ENCODE peak calls at places on chromosome 3, in nine cellular contexts. S is IMR-90; A is lower lobe of right lung; E is spleen; X is neural progenitor cell; T is tibial artery; P is CD8-positive, alpha-beta T cell; H is uterus; G is Peyer's patch. U is an unnamed sample. For H3K36me3, the result is how much of the 10 kb centered on the place peaks cover.

GRCh38 chr3:46906471-46907058 is 29.0 kb downstream of the PTH1R start:
- DNase-seq in G (no peak), X (no peak), T (peak), E (peak), S (no peak), P (peak), H (peak), A (peak), U (no peak)

GRCh38 chr3:71258526-71258925 is 325.0 kb downstream of the FOXP1 start:
- DNase-seq in H (no peak), P (no peak), S (no peak), X (no peak), G (no peak), E (no peak), T (no peak), A (no peak), U (no peak)

GRCh38 chr3:59069838-59070237 is 20.0 kb upstream of the CFAP20DC start:
- DNase-seq in S (no peak), T (no peak), P (no peak), X (no peak), H (no peak), G (no peak), E (no peak), A (no peak), U (no peak)

GRCh38 chr3:12571986-12572385 is 15.1 kb downstream of the MKRN2 start:
- DNase-seq in S (no peak), T (no peak), E (no peak), X (no peak), P (no peak), H (no peak), G (no peak), A (no peak), U (no peak)

GRCh38 chr3:10883478-10884234 is 67.6 kb downstream of the SLC6A11 start:
- DNase-seq in A (no peak), S (peak), P (no peak), E (no peak), H (no peak), X (peak), T (no peak), G (no peak), U (peak)

GRCh38 chr3:62600033-62600432 is 226.7 kb upstream of the FEZF2 start:
- DNase-seq in H (no peak), A (no peak), E (no peak), P (no peak), S (no peak), T (no peak), X (no peak), G (no peak), U (no peak)

GRCh38 chr3:111151438-111151837 is 79.8 kb downstream of the NECTIN3 start:
- DNase-seq in X (no peak), A (no peak), G (no peak), P (no peak), S (peak), T (no peak), H (no peak), E (no peak), U (no peak)

GRCh38 chr3:150913174-150913922 is 8.1 kb upstream of the MINDY4B start:
- DNase-seq in P (no peak), T (no peak), X (no peak), G (no peak), S (no peak), A (no peak), H (no peak), E (no peak), U (no peak)

GRCh38 chr3:150480802-150481201 is 65.5 kb downstream of the SERP1 start:
- DNase-seq in P (no peak), E (no peak), G (no peak), X (no peak), H (no peak), A (no peak), S (no peak), T (no peak), U (no peak)

GRCh38 chr3:31802981-31803380 is 178.1 kb downstream of the OSBPL10 start:
- DNase-seq in E (no peak), X (no peak), T (no peak), A (no peak), G (peak), S (no peak), P (no peak), H (no peak), U (no peak)

GRCh38 chr3:186021673-186022362 is 84.0 kb upstream of the TRA2B start:
- DNase-seq in X (no peak), E (no peak), P (no peak), T (peak), H (no peak), G (no peak), S (peak), A (no peak), U (no peak)

GRCh38 chr3:167876603-167877325 is 141.2 kb downstream of the SERPINI1 start:
- DNase-seq in T (no peak), P (no peak), X (no peak), H (no peak), S (peak), G (no peak), E (no peak), A (no peak), U (no peak)

GRCh38 chr3:100041328-100041749 is 73.0 kb downstream of the FILIP1L start:
- DNase-seq in P (no peak), H (no peak), S (peak), E (no peak), A (no peak), X (no peak), G (no peak), T (no peak), U (no peak)

GRCh38 chr3:159669024-159669476 is 319.6 kb upstream of the IL12A start:
- DNase-seq in E (no peak), X (no peak), G (no peak), P (no peak), T (peak), H (no peak), S (peak), A (no peak), U (no peak)

GRCh38 chr3:58336135-58336882 is 3.6 kb downstream of the PXK start:
- DNase-seq in T (no peak), S (peak), H (no peak), A (no peak), E (no peak), P (no peak), X (no peak), G (no peak), U (no peak)

GRCh38 chr3:122299872-122300460 is 25.1 kb upstream of the CSTA start:
- DNase-seq in S (peak), X (peak), T (no peak), H (no peak), G (no peak), A (no peak), E (no peak), P (peak), U (peak)

GRCh38 chr3:72960812-72961518 is 35.6 kb upstream of the PPP4R2 start:
- DNase-seq in A (no peak), E (no peak), T (no peak), X (no peak), S (peak), G (no peak), P (no peak), H (peak), U (no peak)

GRCh38 chr3:114362815-114363214 is 69.0 kb downstream of the TIGIT start:
- DNase-seq in A (no peak), E (no peak), S (peak), T (no peak), X (no peak), G (no peak), H (no peak), P (no peak), U (no peak)

GRCh38 chr3:27423463-27423862 is 54.3 kb upstream of the NEK10 start:
- DNase-seq in X (no peak), S (peak), A (no peak), G (no peak), P (no peak), E (no peak), H (no peak), T (no peak), U (no peak)

GRCh38 chr3:57518276-57518914 is 25.7 kb downstream of the DNAH12 start:
- DNase-seq in G (no peak), S (peak), E (no peak), A (no peak), X (no peak), H (no peak), P (no peak), T (no peak), U (no peak)

GRCh38 chr3:12194209-12194608 is 35.5 kb upstream of the TIMP4 start:
- DNase-seq in X (no peak), E (no peak), S (peak), A (no peak), T (no peak), H (no peak), G (no peak), P (no peak), U (no peak)

GRCh38 chr3:179853176-179853575 is 183.6 kb downstream of the PEX5L start:
- DNase-seq in X (no peak), T (no peak), A (no peak), E (no peak), G (no peak), P (no peak), H (no peak), S (peak), U (no peak)

GRCh38 chr3:128494152-128494650 is 1.2 kb upstream of the GATA2 start:
- DNase-seq in P (no peak), G (no peak), E (peak), A (no peak), S (no peak), X (peak), T (no peak), H (no peak), U (no peak)

GRCh38 chr3:33799202-33799551 is 747 bp downstream of the PDCD6IP start:
- DNase-seq in G (no peak), E (no peak), A (no peak), P (no peak), T (no peak), S (no peak), X (no peak), H (no peak), U (no peak)

GRCh38 chr3:187748050-187748481 is 2.8 kb upstream of the BCL6 start:
- DNase-seq in T (peak), X (peak), E (peak), G (peak), H (peak), A (peak), S (peak), P (peak), U (peak)

GRCh38 chr3:60146121-60146520 is 1096.3 kb upstream of the CFAP20DC start:
- DNase-seq in G (no peak), X (peak), H (no peak), S (no peak), T (no peak), E (no peak), A (no peak), P (no peak), U (no peak)

GRCh38 chr3:54967586-54968244 is 39.9 kb upstream of the LRTM1 start:
- DNase-seq in T (no peak), P (no peak), S (peak), A (no peak), X (no peak), H (no peak), E (no peak), G (no peak), U (no peak)

GRCh38 chr3:5428607-5429516 is 241.4 kb downstream of the EDEM1 start:
- DNase-seq in G (no peak), S (no peak), P (no peak), E (no peak), T (no peak), H (no peak), A (no peak), X (no peak), U (no peak)

GRCh38 chr3:178835033-178835432 is 236.6 kb downstream of the ZMAT3 start:
- DNase-seq in A (no peak), P (no peak), H (no peak), G (no peak), X (no peak), S (no peak), E (no peak), T (no peak), U (no peak)

GRCh38 chr3:12005951-12006625 is 1.9 kb downstream of the SYN2 start:
- DNase-seq in E (no peak), G (no peak), T (no peak), P (no peak), S (no peak), H (no peak), X (no peak), A (no peak), U (no peak)

GRCh38 chr3:126685493-126685892 is 18.5 kb upstream of the CHCHD6 start:
- DNase-seq in E (no peak), H (no peak), S (no peak), A (no peak), G (no peak), P (no peak), T (no peak), X (no peak), U (no peak)

GRCh38 chr3:155096303-155097008 is 16.3 kb downstream of the MME start:
- DNase-seq in H (no peak), S (no peak), T (no peak), A (no peak), E (no peak), X (no peak), G (no peak), P (no peak), U (no peak)

GRCh38 chr3:114453296-114453888 is 159.6 kb downstream of the TIGIT start:
- DNase-seq in H (no peak), G (no peak), P (no peak), S (no peak), A (no peak), T (no peak), X (no peak), E (no peak), U (no peak)

GRCh38 chr3:13260259-13261103 is 159.6 kb downstream of the NUP210 start:
- DNase-seq in T (no peak), H (no peak), X (no peak), E (no peak), S (no peak), A (no peak), G (no peak), P (no peak), U (no peak)

GRCh38 chr3:28476194-28476593 is 127.6 kb upstream of the AZI2 start:
- DNase-seq in X (peak), T (no peak), E (no peak), S (peak), A (no peak), G (no peak), P (no peak), H (no peak), U (no peak)

GRCh38 chr3:192409203-192409837 is 318.0 kb downstream of the FGF12 start:
- DNase-seq in T (peak), E (peak), P (peak), G (no peak), X (peak), S (no peak), A (peak), H (no peak), U (no peak)

GRCh38 chr3:150077107-150077506 is 106.4 kb upstream of the PFN2 start:
- DNase-seq in X (no peak), S (no peak), E (no peak), T (no peak), A (no peak), G (no peak), H (no peak), P (no peak), U (no peak)

GRCh38 chr3:46660543-46661523 is 32.6 kb downstream of the ALS2CL start:
- DNase-seq in G (peak), H (no peak), S (no peak), E (no peak), X (no peak), P (no peak), T (peak), A (no peak), U (no peak)

GRCh38 chr3:64806668-64807067 is 118.9 kb upstream of the ADAMTS9 start:
- DNase-seq in T (no peak), X (no peak), H (no peak), A (no peak), S (no peak), P (no peak), E (no peak), G (no peak), U (no peak)

GRCh38 chr3:78140274-78140673 is 1100.4 kb downstream of the ROBO2 start:
- DNase-seq in X (no peak), A (no peak), T (no peak), H (no peak), G (no peak), S (peak), E (no peak), P (no peak), U (no peak)
- TF ChIP-seq CTCF in X (no peak), A (no peak), T (no peak), H (no peak), G (no peak), S (peak), E (no peak), P (no peak), U (no peak)

GRCh38 chr3:69352305-69353087 is 33.4 kb downstream of the FRMD4B start:
- DNase-seq in H (no peak), X (no peak), P (no peak), E (no peak), A (no peak), G (no peak), T (no peak), S (no peak), U (no peak)

GRCh38 chr3:69357196-69357595 is 28.7 kb downstream of the FRMD4B start:
- DNase-seq in H (no peak), P (no peak), G (no peak), S (no peak), A (no peak), X (no peak), E (no peak), T (no peak), U (no peak)

GRCh38 chr3:69353492-69353891 is 32.4 kb downstream of the FRMD4B start:
- DNase-seq in H (no peak), G (no peak), E (peak), P (no peak), X (no peak), T (no peak), A (peak), S (no peak), U (no peak)

GRCh38 chr3:69354948-69355347 is 30.9 kb downstream of the FRMD4B start:
- DNase-seq in S (no peak), H (no peak), P (no peak), X (no peak), A (no peak), E (no peak), G (no peak), T (no peak), U (no peak)

GRCh38 chr3:69353088-69353478 is 32.8 kb downstream of the FRMD4B start:
- DNase-seq in P (no peak), G (no peak), A (no peak), T (no peak), X (no peak), S (no peak), E (no peak), H (no peak), U (no peak)
- H3K4me3 ChIP-seq in P (no peak), G (peak), A (peak), T (peak), X (no peak), S (no peak), E (peak), H (peak), U (no peak)

GRCh38 chr3:101758224-101758623 is 20.8 kb upstream of the NXPE3 start:
- DNase-seq in A (no peak), S (no peak), X (no peak), E (no peak), H (no peak), G (no peak), T (no peak), P (no peak), U (no peak)

GRCh38 chr3:101762041-101762646 is 16.9 kb upstream of the NXPE3 start:
- DNase-seq in G (no peak), X (no peak), S (no peak), E (no peak), T (no peak), H (no peak), A (no peak), P (no peak), U (no peak)
- H3K36me3 ChIP-seq in G (under half), X (under half), S (under half), E (half or more), T (under half), H (under half), A (under half), P (under half), U (under half)

GRCh38 chr3:15042936-15043335 is 22.2 kb downstream of the MRPS25 start:
- DNase-seq in S (peak), G (no peak), E (no peak), P (no peak), T (no peak), H (no peak), A (no peak), X (no peak), U (no peak)

GRCh38 chr3:15041950-15042349 is 23.2 kb downstream of the MRPS25 start:
- DNase-seq in T (no peak), G (no peak), S (no peak), X (no peak), A (peak), H (no peak), P (no peak), E (no peak), U (no peak)

GRCh38 chr3:15033103-15033502 is 32.0 kb downstream of the MRPS25 start:
- DNase-seq in P (no peak), H (no peak), G (no peak), E (no peak), T (no peak), A (no peak), S (no peak), X (no peak), U (no peak)

GRCh38 chr3:15040844-15041243 is 24.3 kb downstream of the MRPS25 start:
- DNase-seq in S (no peak), H (no peak), P (no peak), A (no peak), T (no peak), E (no peak), G (no peak), X (no peak), U (no peak)

DNA sequence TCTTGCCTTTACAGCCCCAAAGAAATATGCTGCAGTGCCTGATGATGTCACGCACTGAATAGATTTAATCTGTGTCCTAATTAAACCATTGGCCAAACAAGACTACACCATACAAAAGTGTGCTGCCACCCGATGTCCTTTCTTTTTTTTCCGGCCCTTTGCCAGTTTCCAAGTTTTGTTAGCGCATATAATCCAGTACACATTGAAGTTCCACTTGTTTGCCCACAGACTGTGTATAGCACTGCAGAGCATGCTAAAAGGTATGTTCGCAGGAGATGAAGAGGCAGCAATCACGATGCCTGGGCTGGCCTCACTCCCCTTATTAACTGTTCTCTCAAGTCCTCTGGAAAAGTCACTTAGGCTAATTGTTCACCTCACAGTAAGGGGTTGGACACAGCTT is 26.8 kb downstream of the MRPS25 start:
- DNase-seq in T (no peak), P (no peak), H (no peak), S (no peak), X (peak), G (no peak), E (no peak), A (no peak), U (no peak)
- TF ChIP-seq CTCF in T (no peak), P (no peak), H (no peak), S (no peak), X (no peak), G (no peak), E (no peak), A (no peak), U (no peak)

GRCh38 chr3:135966875-135967274 is 1.3 kb downstream of the PPP2R3A start:
- DNase-seq in X (no peak), A (no peak), S (no peak), H (no peak), P (no peak), T (no peak), E (no peak), G (no peak), U (no peak)
- H3K4me3 ChIP-seq in X (peak), A (peak), S (peak), H (peak), P (no peak), T (peak), E (peak), G (peak), U (peak)

GRCh38 chr3:25748189-25748588 is 35.1 kb downstream of the NGLY1 start:
- DNase-seq in G (no peak), X (peak), P (no peak), E (no peak), A (no peak), T (no peak), S (no peak), H (no peak), U (no peak)
- H3K36me3 ChIP-seq in G (half or more), X (under half), P (under half), E (half or more), A (half or more), T (half or more), S (under half), H (under half), U (under half)

GRCh38 chr3:124032881-124033359 is 41.0 kb upstream of the ROPN1 start:
- DNase-seq in A (peak), X (peak), T (peak), S (peak), E (peak), G (peak), H (peak), P (peak), U (peak)
- TF ChIP-seq CTCF in A (peak), X (peak), T (peak), S (peak), E (peak), G (no peak), H (peak), P (peak), U (peak)

GRCh38 chr3:23872330-23872729 is 44.5 kb downstream of the NKIRAS1 start:
- DNase-seq in H (no peak), E (no peak), X (no peak), T (no peak), P (no peak), G (no peak), S (no peak), A (no peak), U (no peak)
- H3K4me3 ChIP-seq in H (no peak), E (no peak), X (no peak), T (no peak), P (no peak), G (no peak), S (no peak), A (no peak), U (no peak)

DNA sequence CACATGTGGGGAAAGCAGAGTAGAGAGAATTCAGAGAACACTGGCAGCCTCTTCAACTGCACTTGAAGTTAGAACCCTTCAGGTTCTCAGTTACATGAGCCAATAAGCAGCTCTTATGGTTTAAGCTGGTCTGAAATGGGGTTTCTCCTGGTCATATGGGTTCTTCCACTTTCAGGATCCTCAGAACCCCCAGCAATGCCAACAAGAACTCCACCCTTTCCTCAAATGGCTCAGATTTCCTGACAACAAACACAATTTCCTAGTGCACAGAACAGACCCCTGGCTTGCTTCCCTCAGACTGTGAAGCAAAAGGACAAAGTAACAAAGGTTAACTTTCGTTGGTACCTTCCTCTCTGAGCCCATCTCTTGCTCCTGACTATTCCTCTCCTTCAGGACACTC is 23.9 kb upstream of the FRMD4B start:
- DNase-seq in A (no peak), H (no peak), P (no peak), T (no peak), E (no peak), G (no peak), S (no peak), X (no peak), U (no peak)
- H3K36me3 ChIP-seq in A (under half), H (under half), P (under half), T (under half), E (under half), G (under half), S (under half), X (under half), U (under half)